ENCODE peak calls at places on chromosomes 12 and 14, in four cellular contexts. W is stomach, K is fibroblast of lung, T is OCI-LY7. E is an unnamed sample.

GRCh38 chr12:3333583-3333982 is 157.4 kb upstream of the PRMT8 start:
- DNase-seq in W (no peak), K (no peak), T (no peak), E (no peak)

GRCh38 chr14:20620798-20621478 is 20.6 kb downstream of the OR6S1 start:
- DNase-seq in W (no peak), K (no peak), T (no peak), E (no peak)

GRCh38 chr14:20630340-20631022 is 11.0 kb downstream of the OR6S1 start:
- DNase-seq in W (no peak), K (peak; percentile 28), T (no peak), E (no peak)

GRCh38 chr14:101029668-101030290 is 126.3 kb upstream of the RTL1 start:
- DNase-seq in W (no peak), K (no peak), T (no peak), E (no peak)

GRCh38 chr14:61090432-61091216 is 109.6 kb downstream of the SLC38A6 start:
- DNase-seq in W (no peak), K (no peak), T (no peak), E (no peak)

GRCh38 chr14:50040401-50040775 is 76.0 kb downstream of the VCPKMT start:
- DNase-seq in W (peak; percentile 29), K (peak; percentile 71), T (peak; percentile 61), E (no peak)

GRCh38 chr12:113006641-113007040 is 28.3 kb downstream of the OAS2 start:
- DNase-seq in W (no peak), K (no peak), T (no peak), E (no peak)

GRCh38 chr14:57362356-57362755 is 28.0 kb upstream of the NAA30 start:
- DNase-seq in W (no peak), K (no peak), T (no peak), E (no peak)

GRCh38 chr14:105974902-105975301 is 448.5 kb downstream of the TMEM121 start:
- DNase-seq in W (no peak), K (no peak), T (no peak), E (no peak)

GRCh38 chr14:76811561-76811960 is 1.1 kb downstream of the ANGEL1 start:
- DNase-seq in W (no peak), K (no peak), T (no peak), E (no peak)

GRCh38 chr14:105116451-105117256 is 51.4 kb upstream of the GPR132 start:
- DNase-seq in W (no peak), K (no peak), T (no peak), E (peak; percentile 21)

GRCh38 chr12:113149361-113150150 is at the start of gene CFAP73:
- DNase-seq in W (peak; percentile 72), K (peak; percentile 72), T (no peak), E (no peak)

GRCh38 chr12:99392091-99392850 is 255.3 kb upstream of the GARIN6 start:
- DNase-seq in W (no peak), K (no peak), T (peak; percentile 93), E (no peak)

GRCh38 chr12:92503977-92504966 is 198.5 kb upstream of the PLEKHG7 start:
- DNase-seq in W (peak; percentile 69), K (no peak), T (no peak), E (peak; percentile 93)

GRCh38 chr12:93025145-93026103 is 96.3 kb upstream of the EEA1 start:
- DNase-seq in W (no peak), K (peak; percentile 84), T (peak; percentile 40), E (no peak)

GRCh38 chr14:30996892-30997659 is 28.4 kb upstream of the AP4S1 start:
- DNase-seq in W (no peak), K (no peak), T (no peak), E (no peak)

GRCh38 chr14:33307691-33308369 is 369.2 kb downstream of the NPAS3 start:
- DNase-seq in W (no peak), K (peak; percentile 55), T (no peak), E (no peak)

E was measured in left lobe of liver.